ENCODE peak calls at places on chromosomes 7 and 10, in ten cellular contexts. D is transverse colon; N is lung; J is fibroblast of lung; I is IMR-90; W is neuronal stem cell; M is heart right ventricle; K is CD4-positive, CD25-positive, alpha-beta regulatory T cell; R is cardiac muscle cell; L is mammary epithelial cell. O is an unnamed sample.

GRCh38 chr7:151186640-151187408 is at the start of gene ASB10:
- DNase-seq in D (no peak), N (no peak), J (no peak), I (no peak), W (no peak), M (peak; percentile 51), K (no peak), R (no peak), L (no peak), O (no peak)

GRCh38 chr10:112721080-112721698 is 228.9 kb upstream of the TCF7L2 start:
- DNase-seq in D (no peak), N (no peak), J (peak; percentile 61), I (peak; percentile 53), W (no peak), M (peak; percentile 34), K (no peak), R (peak; percentile 69), L (no peak), O (no peak)

GRCh38 chr10:116720241-116721047 is 21.9 kb downstream of the HSPA12A start:
- DNase-seq in D (peak; percentile 27), N (no peak), J (no peak), I (no peak), W (no peak), M (no peak), K (no peak), R (peak; percentile 6), L (no peak), O (no peak)

GRCh38 chr7:625376-625971 is 101.0 kb upstream of the DNAAF5 start:
- DNase-seq in D (no peak), N (no peak), J (no peak), I (no peak), W (no peak), M (no peak), K (no peak), R (no peak), L (no peak), O (no peak)

GRCh38 chr10:69810998-69811397 is 9.3 kb downstream of the COL13A1 start:
- DNase-seq in D (no peak), N (no peak), J (no peak), I (peak; percentile 28), W (no peak), M (no peak), K (no peak), R (peak; percentile 16), L (no peak), O (no peak)

GRCh38 chr7:155209920-155210319 is 87.8 kb upstream of the INSIG1 start:
- DNase-seq in D (no peak), N (no peak), J (no peak), I (no peak), W (no peak), M (no peak), K (no peak), R (no peak), L (no peak), O (no peak)

GRCh38 chr10:80416401-80417098 is 8.2 kb downstream of the PRXL2A start:
- DNase-seq in D (peak; percentile 41), N (no peak), J (peak; percentile 89), I (no peak), W (no peak), M (peak; percentile 77), K (no peak), R (peak; percentile 93), L (no peak), O (peak; percentile 63)

GRCh38 chr7:113085781-113086390 is 741 bp downstream of the GPR85 start:
- DNase-seq in D (no peak), N (no peak), J (peak; percentile 43), I (peak; percentile 23), W (no peak), M (no peak), K (no peak), R (peak; percentile 5), L (no peak), O (peak; percentile 42)

GRCh38 chr10:63716174-63716573 is 195.0 kb downstream of the REEP3 start:
- DNase-seq in D (no peak), N (no peak), J (no peak), I (no peak), W (no peak), M (no peak), K (no peak), R (no peak), L (no peak), O (no peak)

GRCh38 chr7:139168480-139168879 is 59.0 kb upstream of the ZC3HAV1 start:
- DNase-seq in D (no peak), N (no peak), J (no peak), I (no peak), W (no peak), M (no peak), K (no peak), R (no peak), L (no peak), O (no peak)

GRCh38 chr7:72161534-72161933 is 250.6 kb downstream of the CALN1 start:
- DNase-seq in D (no peak), N (no peak), J (no peak), I (no peak), W (no peak), M (no peak), K (no peak), R (no peak), L (no peak), O (peak; percentile 46)

GRCh38 chr7:144827581-144828139 is 8.2 kb downstream of the TPK1 start:
- DNase-seq in D (no peak), N (no peak), J (peak; percentile 73), I (peak; percentile 43), W (no peak), M (no peak), K (no peak), R (peak; percentile 91), L (no peak), O (no peak)

GRCh38 chr7:87851242-87851641 is 24.9 kb downstream of the SLC25A40 start:
- DNase-seq in D (no peak), N (no peak), J (no peak), I (peak; percentile 27), W (no peak), M (no peak), K (no peak), R (no peak), L (no peak), O (no peak)
- H3K36me3 ChIP-seq in D (no peaks in the 10 kb centered on the region), N (peaks cover 9% of the 10 kb centered on the region), J (no peaks in the 10 kb centered on the region), I (peaks cover 4% of the 10 kb centered on the region), W (peaks cover 92% of the 10 kb centered on the region), M (no peaks in the 10 kb centered on the region), K (peaks cover 27% of the 10 kb centered on the region), R (peaks cover 11% of the 10 kb centered on the region), L (peaks cover 2% of the 10 kb centered on the region), O (peaks cover 39% of the 10 kb centered on the region)

DNA sequence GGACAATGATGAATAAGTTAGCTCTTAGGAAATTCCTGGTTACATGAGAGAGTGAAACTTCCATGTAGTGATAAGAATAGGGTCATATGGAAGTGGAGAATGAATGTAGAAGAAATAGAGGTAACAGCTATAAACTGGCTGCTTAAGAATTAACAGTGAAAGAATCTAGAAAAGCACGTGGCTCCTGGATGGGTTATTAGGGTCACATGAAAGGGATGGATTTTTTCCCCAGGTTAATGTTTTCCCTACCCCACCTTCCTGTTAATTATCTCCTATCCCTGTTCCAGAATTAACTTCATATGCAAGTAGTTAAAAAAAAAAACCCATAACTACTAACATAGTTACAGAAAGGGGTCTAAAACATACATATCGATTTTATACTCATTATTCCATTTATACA is 58.0 kb downstream of the ANKIB1 start:
- DNase-seq in D (no peak), N (no peak), J (no peak), I (no peak), W (no peak), M (no peak), K (no peak), R (no peak), L (no peak), O (no peak)
- H3K36me3 ChIP-seq in D (no peaks in the 10 kb centered on the region), N (peaks cover 3% of the 10 kb centered on the region), J (no peaks in the 10 kb centered on the region), I (peaks cover 2% of the 10 kb centered on the region), W (peaks cover 27% of the 10 kb centered on the region), M (no peaks in the 10 kb centered on the region), K (peaks cover 12% of the 10 kb centered on the region), R (peaks cover 14% of the 10 kb centered on the region), L (peaks cover 2% of the 10 kb centered on the region), O (peaks cover 17% of the 10 kb centered on the region)

GRCh38 chr10:93333278-93333978 is 148.7 kb downstream of the MYOF start:
- DNase-seq in D (no peak), N (no peak), J (no peak), I (no peak), W (no peak), M (no peak), K (no peak), R (no peak), L (peak; percentile 65), O (no peak)
- H3K36me3 ChIP-seq in D (no peaks in the 10 kb centered on the region), N (peaks cover 10% of the 10 kb centered on the region), J (peaks cover 51% of the 10 kb centered on the region), I (peaks cover 73% of the 10 kb centered on the region), W (peaks cover 37% of the 10 kb centered on the region), M (no peaks in the 10 kb centered on the region), K (no peaks in the 10 kb centered on the region), R (no peaks in the 10 kb centered on the region), L (peaks cover 32% of the 10 kb centered on the region), O (no peaks in the 10 kb centered on the region)

DNA sequence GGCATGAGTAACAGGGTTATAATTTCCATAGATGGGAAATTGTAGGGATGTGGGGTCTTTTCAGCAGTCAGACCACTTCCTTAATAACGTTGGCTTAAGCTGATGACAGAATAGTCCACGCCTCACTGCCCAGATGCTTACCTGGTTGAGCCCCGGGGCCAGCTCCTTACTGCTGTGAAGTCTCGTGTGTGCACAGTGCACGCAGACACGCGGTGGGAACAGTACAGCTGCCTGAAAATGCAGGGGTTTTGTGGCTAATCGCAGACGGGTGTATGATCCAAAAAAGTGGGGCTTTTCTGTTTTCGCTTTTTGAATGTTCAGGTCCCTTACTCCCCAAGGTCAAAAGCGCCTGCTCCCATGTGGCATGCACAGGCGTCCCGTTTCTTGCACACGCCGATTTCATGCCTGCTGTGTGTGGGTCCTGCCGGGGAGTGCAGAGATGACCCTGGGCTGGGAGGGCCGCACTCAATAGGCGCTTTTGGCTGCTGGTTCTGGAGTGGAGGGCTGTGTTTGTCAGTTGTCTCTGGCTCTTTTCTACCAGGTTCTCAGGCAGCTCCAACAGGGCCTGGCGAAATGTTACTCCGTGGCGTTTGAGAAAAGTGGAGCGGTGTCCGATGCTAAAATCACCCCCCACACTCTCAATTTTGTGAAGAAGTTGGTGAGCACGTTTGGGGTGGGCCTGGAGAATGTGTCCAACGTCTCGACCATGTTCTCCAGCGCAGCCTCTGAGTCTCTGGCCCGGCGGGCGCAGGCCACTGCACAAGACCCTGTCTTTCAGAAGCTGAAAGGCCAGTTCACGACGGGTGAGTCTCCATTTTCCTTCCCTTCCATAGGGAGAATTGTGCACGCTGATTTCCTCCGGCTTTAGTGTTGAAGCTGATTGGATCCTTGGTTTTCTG is 116.0 kb downstream of the TRRAP start:
- DNase-seq in D (no peak), N (no peak), J (no peak), I (no peak), W (no peak), M (no peak), K (no peak), R (no peak), L (no peak), O (no peak)
- H3K36me3 ChIP-seq in D (no peaks in the 10 kb centered on the region), N (peaks cover 31% of the 10 kb centered on the region), J (peaks cover 30% of the 10 kb centered on the region), I (peaks cover 77% of the 10 kb centered on the region), W (peaks cover 100% of the 10 kb centered on the region), M (peaks cover 5% of the 10 kb centered on the region), K (peaks cover 94% of the 10 kb centered on the region), R (peaks cover 82% of the 10 kb centered on the region), L (peaks cover 23% of the 10 kb centered on the region), O (peaks cover 50% of the 10 kb centered on the region)

DNA sequence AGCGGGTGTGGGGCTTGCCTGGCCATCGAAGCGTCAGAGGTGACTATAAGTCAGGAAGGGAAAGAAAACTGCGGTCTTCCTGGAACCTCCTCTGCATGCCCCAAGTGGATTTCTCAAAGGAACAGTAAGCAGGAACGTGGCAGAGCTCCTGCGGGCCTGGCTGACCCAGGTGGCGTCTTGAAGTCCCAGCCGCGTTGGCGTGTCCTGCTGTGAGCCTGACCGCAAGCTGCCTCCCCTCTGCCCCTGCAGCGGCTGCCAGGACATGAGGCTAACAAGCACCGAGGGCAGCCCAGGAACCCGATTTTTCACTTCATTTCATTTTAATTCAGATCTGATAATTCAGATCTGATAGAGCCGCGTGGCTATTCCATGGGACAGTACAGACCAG is 55.4 kb downstream of the NKX6-2 start:
- DNase-seq in D (no peak), N (no peak), J (no peak), I (no peak), W (no peak), M (no peak), K (no peak), R (no peak), L (no peak), O (no peak)
- H3K36me3 ChIP-seq in D (no peaks in the 10 kb centered on the region), N (no peaks in the 10 kb centered on the region), J (no peaks in the 10 kb centered on the region), I (peaks cover 4% of the 10 kb centered on the region), W (peaks cover 5% of the 10 kb centered on the region), M (no peaks in the 10 kb centered on the region), K (peaks cover 7% of the 10 kb centered on the region), R (no peaks in the 10 kb centered on the region), L (no peaks in the 10 kb centered on the region), O (no peaks in the 10 kb centered on the region)